ENCODE peak calls at places on chromosomes 3 and 15, in six cellular contexts. J is activated CD8-positive, alpha-beta T cell treated with anti-CD3 and anti-CD28 coated beads for 36 hours; E is T47D; G is AG04449; B is RCC 7860; D is tibial artery. L is an unnamed sample.

GRCh38 chr3:98449606-98450193 is 13.3 kb upstream of the OR5K1 start:
- DNase-seq in D (no peak), G (no peak), E (no peak), B (no peak), J (peak), L (no peak)

GRCh38 chr15:31374489-31374888 is 47.9 kb downstream of the KLF13 start:
- DNase-seq in E (no peak), G (no peak), B (no peak), D (no peak), J (no peak), L (no peak)

GRCh38 chr3:78368576-78369345 is 1328.9 kb downstream of the ROBO2 start:
- DNase-seq in J (no peak), B (no peak), D (no peak), G (no peak), E (no peak), L (no peak)

GRCh38 chr3:134312072-134312872 is 61.6 kb upstream of the RYK start:
- DNase-seq in E (peak), J (peak), D (no peak), B (peak), G (no peak), L (no peak)

GRCh38 chr15:84813435-84813834 is 3.7 kb upstream of the ALPK3 start:
- DNase-seq in J (no peak), B (no peak), E (no peak), D (no peak), G (no peak), L (no peak)

GRCh38 chr15:59199775-59200465 is 6.7 kb upstream of the LDHAL6B start:
- DNase-seq in B (peak), G (no peak), J (no peak), E (no peak), D (peak), L (no peak)

GRCh38 chr3:76961284-76961683 is 78.6 kb upstream of the ROBO2 start:
- DNase-seq in J (no peak), B (no peak), G (no peak), D (no peak), E (no peak), L (no peak)

GRCh38 chr15:97114900-97115763 is 784.6 kb downstream of the NR2F2 start:
- DNase-seq in B (no peak), D (no peak), J (no peak), E (no peak), G (no peak), L (no peak)

GRCh38 chr3:15287565-15288330 is 44.6 kb downstream of the SH3BP5 start:
- DNase-seq in G (no peak), D (peak), B (no peak), J (no peak), E (peak), L (no peak)

GRCh38 chr15:44501768-44502366 is 35.1 kb upstream of the EIF3J start:
- DNase-seq in D (no peak), G (peak), J (no peak), E (peak), B (peak), L (peak)

GRCh38 chr3:126313580-126314304 is 43.5 kb downstream of the KLF15 start:
- DNase-seq in G (no peak), E (peak), J (no peak), B (no peak), D (no peak), L (no peak)

GRCh38 chr3:136075218-136075808 is 109.8 kb downstream of the PPP2R3A start:
- DNase-seq in D (peak), B (peak), E (peak), J (peak), G (no peak), L (peak)

GRCh38 chr3:153180860-153181372 is 18.9 kb downstream of the RAP2B start:
- DNase-seq in B (no peak), J (no peak), D (no peak), E (no peak), G (no peak), L (no peak)

GRCh38 chr3:194315965-194316361 is 35.2 kb downstream of the CPN2 start:
- DNase-seq in B (no peak), J (no peak), D (no peak), E (no peak), G (no peak), L (no peak)

GRCh38 chr3:192365571-192365970 is 361.8 kb downstream of the FGF12 start:
- DNase-seq in D (no peak), E (no peak), G (no peak), B (no peak), J (no peak), L (no peak)

GRCh38 chr15:99015677-99016568 is 8.3 kb upstream of the PGPEP1L start:
- DNase-seq in E (peak), D (no peak), B (no peak), G (no peak), J (no peak), L (no peak)

GRCh38 chr15:60634815-60635214 is 155.9 kb upstream of the ICE2 start:
- DNase-seq in J (no peak), D (no peak), G (no peak), B (no peak), E (no peak), L (no peak)

GRCh38 chr3:192915306-192915705 is 2.4 kb downstream of the MB21D2 start:
- DNase-seq in E (peak), G (no peak), J (no peak), B (peak), D (no peak), L (peak)

GRCh38 chr3:141305436-141305835 is 62.9 kb upstream of the ZBTB38 start:
- DNase-seq in E (peak), J (peak), D (no peak), G (no peak), B (peak), L (no peak)

GRCh38 chr3:12627371-12627770 is 36.5 kb downstream of the RAF1 start:
- DNase-seq in D (no peak), G (no peak), E (no peak), B (no peak), J (no peak), L (no peak)

GRCh38 chr15:40357723-40358491 is at the start of gene DISP2:
- DNase-seq in G (no peak), E (peak), D (peak), J (peak), B (peak), L (peak)

GRCh38 chr3:194208701-194209100 is 72.8 kb downstream of the HES1 start:
- DNase-seq in B (no peak), J (no peak), G (no peak), D (no peak), E (no peak), L (no peak)

GRCh38 chr3:111706527-111706926 is 111.4 kb upstream of the ZBED2 start:
- DNase-seq in B (no peak), J (no peak), G (no peak), E (no peak), D (no peak), L (no peak)

GRCh38 chr3:188431553-188431952 is 277.6 kb downstream of the LPP start:
- DNase-seq in B (no peak), E (no peak), J (no peak), D (no peak), G (no peak), L (no peak)

GRCh38 chr3:117350386-117350785 is 640.8 kb downstream of the TUSC7 start:
- DNase-seq in G (no peak), D (no peak), E (no peak), J (no peak), B (no peak), L (no peak)

GRCh38 chr3:43523454-43524053 is 98.3 kb downstream of the ANO10 start:
- DNase-seq in D (no peak), G (no peak), E (no peak), J (peak), B (no peak), L (no peak)

GRCh38 chr3:125072310-125072709 is 16.5 kb upstream of the HEG1 start:
- DNase-seq in J (no peak), B (no peak), E (no peak), D (no peak), G (peak), L (no peak)

L was measured in NCI-H1436.